ENCODE peak calls at places on chromosomes 16 and 17, in six cellular contexts. A is iPS DF 6.9, C is neuronal stem cell, J is neural progenitor cell, V is fibroblast of lung, Q is hepatocyte. F is an unnamed sample. For H3K4me1, the result is how much of the 10 kb centered on the place peaks cover.

GRCh38 chr17:17722081-17722905 is 41.0 kb downstream of the RAI1 start:
- DNase-seq in J (peak), A (no peak), V (no peak), C (no peak), Q (no peak), F (no peak)

GRCh38 chr16:17377360-17378324 is 93.1 kb downstream of the XYLT1 start:
- DNase-seq in Q (no peak), C (peak), J (peak), A (no peak), V (no peak), F (no peak)

GRCh38 chr17:76612977-76613851 is 27.6 kb upstream of the ST6GALNAC2 start:
- DNase-seq in Q (peak), C (no peak), A (peak), J (peak), V (no peak), F (no peak)

GRCh38 chr17:17321356-17322025 is 18.3 kb downstream of the NT5M start:
- DNase-seq in A (no peak), V (no peak), J (no peak), C (no peak), Q (no peak), F (no peak)

GRCh38 chr16:19177111-19177747 is 9.2 kb downstream of the SYT17 start:
- DNase-seq in Q (no peak), J (no peak), V (no peak), C (no peak), A (no peak), F (no peak)

GRCh38 chr16:64808474-64808873 is 313.4 kb downstream of the CDH11 start:
- DNase-seq in V (no peak), J (no peak), A (no peak), Q (no peak), C (no peak), F (no peak)

GRCh38 chr16:66713076-66713475 is 16.5 kb upstream of the CMTM4 start:
- DNase-seq in Q (no peak), A (no peak), C (no peak), J (no peak), V (no peak), F (no peak)

GRCh38 chr17:57464191-57464864 is 208.0 kb downstream of the MSI2 start:
- DNase-seq in C (no peak), Q (no peak), V (no peak), J (no peak), A (no peak), F (peak)

GRCh38 chr17:3715296-3715695 is 8.4 kb upstream of the HASPIN start:
- DNase-seq in A (no peak), J (no peak), V (no peak), Q (no peak), C (no peak), F (no peak)

GRCh38 chr16:17078950-17079631 is 391.7 kb downstream of the XYLT1 start:
- DNase-seq in Q (no peak), C (no peak), V (no peak), A (no peak), J (no peak), F (no peak)

GRCh38 chr16:27251561-27252205 is 16.9 kb downstream of the NSMCE1 start:
- DNase-seq in A (no peak), J (no peak), V (no peak), C (no peak), Q (no peak), F (no peak)

GRCh38 chr17:77074681-77075080 is 66.1 kb upstream of the SEC14L1 start:
- DNase-seq in V (no peak), Q (no peak), J (no peak), A (no peak), C (no peak), F (no peak)

GRCh38 chr17:79476074-79476473 is 134.8 kb downstream of the RBFOX3 start:
- DNase-seq in V (no peak), A (no peak), Q (no peak), J (peak), C (peak), F (no peak)

GRCh38 chr16:53598513-53599266 is 95.7 kb upstream of the AKTIP start:
- DNase-seq in Q (no peak), C (no peak), J (peak), V (no peak), A (no peak), F (no peak)

GRCh38 chr17:2179615-2180295 is 123.8 kb downstream of the SMG6 start:
- DNase-seq in V (peak), J (no peak), A (no peak), Q (peak), C (no peak), F (peak)

GRCh38 chr17:76843703-76844484 is 24.3 kb upstream of the MGAT5B start:
- DNase-seq in J (no peak), Q (no peak), A (no peak), V (no peak), C (no peak), F (no peak)

GRCh38 chr16:10949424-10949970 is 5.1 kb downstream of the CLEC16A start:
- DNase-seq in C (no peak), J (peak), V (no peak), A (no peak), Q (no peak), F (no peak)

GRCh38 chr17:56761387-56761786 is 72.3 kb downstream of the C17orf67 start:
- DNase-seq in A (no peak), J (no peak), Q (no peak), V (no peak), C (no peak), F (no peak)

GRCh38 chr16:82655315-82655714 is 28.5 kb downstream of the CDH13 start:
- DNase-seq in J (no peak), Q (peak), A (no peak), V (peak), C (no peak), F (no peak)

GRCh38 chr17:43410557-43411368 is 12.0 kb downstream of the ARL4D start:
- DNase-seq in A (no peak), Q (no peak), C (no peak), V (no peak), J (no peak), F (no peak)

GRCh38 chr17:73010414-73010813 is 82.1 kb downstream of the SLC39A11 start:
- DNase-seq in V (no peak), C (no peak), Q (no peak), A (no peak), J (no peak), F (no peak)

GRCh38 chr17:82932146-82933005 is 92.6 kb upstream of the ZNF750 start:
- DNase-seq in Q (no peak), C (no peak), V (peak), A (no peak), J (no peak), F (peak)

GRCh38 chr16:15707332-15707731 is 57.3 kb downstream of the NDE1 start:
- DNase-seq in J (no peak), V (no peak), C (no peak), Q (no peak), A (no peak), F (no peak)

GRCh38 chr17:8746501-8747236 is 2.0 kb upstream of the CCDC42 start:
- DNase-seq in J (peak), C (no peak), Q (no peak), V (no peak), A (peak), F (no peak)

GRCh38 chr16:6937641-6938040 is 395.0 kb upstream of the RBFOX1 start:
- DNase-seq in V (no peak), C (no peak), Q (no peak), A (no peak), J (no peak), F (no peak)

GRCh38 chr17:20103454-20104448 is 94.6 kb downstream of the SPECC1 start:
- DNase-seq in V (no peak), J (no peak), Q (peak), C (no peak), A (no peak), F (peak)

GRCh38 chr17:51641999-51642398 is 381.7 kb downstream of the UTP18 start:
- DNase-seq in Q (no peak), C (no peak), V (no peak), J (no peak), A (no peak), F (no peak)

GRCh38 chr17:51079049-51079448 is 41.6 kb downstream of the SPAG9 start:
- DNase-seq in Q (no peak), J (no peak), V (peak), A (no peak), C (no peak), F (no peak)

GRCh38 chr16:68028996-68029395 is 5.9 kb downstream of the DUS2 start:
- DNase-seq in Q (no peak), A (no peak), J (no peak), V (no peak), C (no peak), F (no peak)

GRCh38 chr17:73667184-73667959 is 23.1 kb upstream of the SDK2 start:
- DNase-seq in C (no peak), V (no peak), A (no peak), Q (no peak), J (no peak), F (no peak)

GRCh38 chr17:7355053-7355452 is at the start of gene TMEM95:
- DNase-seq in J (no peak), Q (peak), C (no peak), V (peak), A (no peak), F (peak)

GRCh38 chr17:63679214-63679613 is 20.7 kb downstream of the LIMD2 start:
- DNase-seq in C (no peak), V (no peak), Q (no peak), A (no peak), J (no peak), F (no peak)

GRCh38 chr17:29358421-29358820 is 31.7 kb upstream of the TAOK1 start:
- DNase-seq in V (no peak), A (no peak), J (no peak), Q (no peak), C (no peak), F (no peak)

GRCh38 chr16:31875112-31875803 is 1.7 kb downstream of the ZNF267 start:
- DNase-seq in A (no peak), C (no peak), Q (no peak), J (no peak), V (no peak), F (no peak)
- H3K4me1 ChIP-seq in A (under half), C (under half), Q (under half), J (under half), V (under half), F (half or more)

GRCh38 chr16:87457051-87457611 is 35.7 kb downstream of the ZCCHC14 start:
- DNase-seq in C (no peak), A (no peak), V (peak), Q (peak), J (no peak), F (no peak)
- H3K27ac ChIP-seq in C (no peak), A (no peak), V (peak), Q (peak), J (no peak), F (no peak)

DNA sequence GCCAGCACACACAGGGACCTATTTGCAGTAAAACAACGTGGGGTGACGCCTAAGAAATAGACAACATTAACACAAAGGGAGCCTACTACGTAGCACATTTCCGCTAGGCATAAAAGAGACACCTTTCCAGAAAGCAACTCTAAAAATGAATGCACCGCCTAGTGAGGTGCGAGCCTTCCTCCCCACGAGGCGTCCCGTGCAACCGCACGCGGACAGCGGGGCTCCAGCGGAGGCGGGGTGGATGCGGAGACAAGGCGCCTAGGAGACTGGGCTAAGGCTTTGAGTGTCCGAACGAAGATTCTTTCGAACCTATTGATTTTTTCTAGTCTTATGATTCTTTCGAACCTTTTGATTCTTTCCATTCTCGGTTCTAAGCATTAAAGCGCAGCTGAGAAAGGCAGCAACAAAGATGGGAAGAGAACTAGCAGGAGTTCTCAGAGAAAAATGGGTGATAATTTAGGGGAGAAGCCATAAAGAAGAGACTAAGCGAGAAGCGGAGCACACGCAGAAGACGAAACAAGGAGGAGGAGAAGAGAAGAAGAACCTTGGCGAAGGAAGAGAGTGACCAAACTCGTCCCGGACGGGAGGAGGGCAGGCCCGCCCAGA is 433 bp upstream of the CPD start:
- DNase-seq in A (no peak), C (no peak), Q (peak), J (peak), V (no peak), F (peak)
- H3K4me3 ChIP-seq in A (peak), C (peak), Q (no peak), J (peak), V (peak), F (peak)

DNA sequence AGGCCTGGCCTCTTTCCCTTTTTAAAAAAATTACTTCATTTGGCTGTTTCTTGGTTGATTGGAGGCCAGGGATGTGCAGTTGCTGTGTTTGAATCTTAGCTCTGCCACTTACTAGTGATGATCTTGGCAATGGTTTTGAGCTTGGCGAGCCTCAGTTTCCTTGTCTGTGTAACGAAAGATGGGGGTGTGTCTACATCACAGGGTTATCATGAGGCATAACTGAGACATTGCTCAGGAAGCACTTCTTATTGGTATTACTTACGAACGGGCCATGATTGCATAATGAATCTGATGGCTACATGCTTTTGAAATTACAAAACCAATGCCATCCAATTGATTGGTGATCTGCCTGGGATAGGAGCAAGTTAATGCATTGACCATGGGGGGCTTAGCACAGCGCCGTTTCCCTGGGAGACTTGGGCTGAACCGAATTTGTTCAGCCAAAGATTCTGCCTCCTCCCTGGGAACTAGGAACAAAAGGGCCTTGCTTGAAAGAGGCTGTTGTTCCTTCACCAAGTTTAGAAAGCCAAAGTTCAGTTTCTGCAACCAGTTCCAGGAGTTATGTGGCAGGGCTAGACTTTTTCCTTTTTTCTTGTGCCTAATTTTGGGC is 21.8 kb downstream of the CMIP start:
- DNase-seq in Q (no peak), J (peak), V (peak), C (no peak), A (no peak), F (peak)
- H3K4me1 ChIP-seq in Q (under half), J (under half), V (under half), C (under half), A (under half), F (under half)

GRCh38 chr17:41784207-41784744 is 2.2 kb downstream of the JUP start:
- DNase-seq in A (no peak), J (peak), C (no peak), V (peak), Q (peak), F (peak)

GRCh38 chr17:41786227-41787020 is at the start of gene JUP:
- DNase-seq in V (peak), Q (peak), C (peak), J (peak), A (peak), F (peak)

GRCh38 chr17:41785091-41785875 is 1.2 kb downstream of the JUP start:
- DNase-seq in C (peak), V (no peak), J (peak), A (no peak), Q (peak), F (no peak)

GRCh38 chr17:41787021-41787418 is 509 bp upstream of the JUP start:
- DNase-seq in V (no peak), A (no peak), J (no peak), Q (no peak), C (no peak), F (no peak)

DNA sequence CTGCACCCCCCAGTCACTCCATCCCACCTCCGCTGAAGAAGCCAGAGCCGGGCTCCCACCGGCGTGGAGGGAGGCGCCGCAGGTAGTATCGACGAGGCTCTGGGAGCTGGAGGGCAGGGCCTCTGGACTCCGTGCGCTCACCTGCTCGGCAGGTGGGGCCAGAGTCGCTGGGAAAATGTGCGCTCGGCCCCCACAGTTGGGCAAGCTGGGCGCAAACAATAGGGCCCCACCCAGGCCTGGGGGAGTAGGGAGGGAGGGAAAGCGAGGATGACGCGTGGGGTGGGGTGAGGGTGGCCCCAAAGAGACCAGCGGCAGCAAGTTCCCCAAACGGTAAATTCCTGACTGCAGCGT is 660 bp downstream of the JUP start:
- DNase-seq in Q (peak), C (no peak), V (no peak), A (no peak), J (peak), F (no peak)
- H3K27ac ChIP-seq in Q (peak), C (peak), V (no peak), A (no peak), J (peak), F (peak)

GRCh38 chr17:349666-350065 is 2.9 kb downstream of the RPH3AL start:
- DNase-seq in Q (no peak), J (no peak), A (no peak), V (no peak), C (no peak), F (no peak)
- H3K4me3 ChIP-seq in Q (no peak), J (no peak), A (no peak), V (no peak), C (no peak), F (no peak)